ENCODE peak calls at places on chromosomes 4 and X, in eight cellular contexts. T, G, X, U, E, A, K and Q are unnamed samples.

GRCh38 chrX:30065226-30065625 is 150.1 kb upstream of the MAGEB2 start:
- DNase-seq in T (no peak), G (no peak), X (peak; percentile 59), U (no peak), E (peak; percentile 23), A (no peak), K (no peak), Q (no peak)

GRCh38 chr4:7210818-7211217 is 18.5 kb downstream of the SORCS2 start:
- DNase-seq in T (no peak), G (no peak), X (peak; percentile 91), U (no peak), E (no peak), A (peak; percentile 46), K (no peak), Q (peak; percentile 68)

GRCh38 chr4:164779811-164780216 is 25.9 kb downstream of the SMIM31 start:
- DNase-seq in T (peak; percentile 17), G (no peak), X (peak; percentile 54), U (no peak), E (peak; percentile 46), A (no peak), K (no peak), Q (peak; percentile 64)

GRCh38 chr4:25865586-25865985 is 2.8 kb upstream of the SEL1L3 start:
- DNase-seq in T (peak; percentile 55), G (no peak), X (no peak), U (no peak), E (no peak), A (no peak), K (no peak), Q (peak; percentile 96)

GRCh38 chr4:102344520-102344954 is 745 bp downstream of the SLC39A8 start:
- DNase-seq in T (peak; percentile 71), G (no peak), X (peak; percentile 57), U (peak; percentile 51), E (no peak), A (peak; percentile 96), K (peak; percentile 89), Q (no peak)

GRCh38 chrX:10381218-10381617 is 224.4 kb downstream of the CLCN4 start:
- DNase-seq in T (no peak), G (no peak), X (no peak), U (no peak), E (no peak), A (no peak), K (no peak), Q (no peak)

GRCh38 chr4:26993541-26993940 is 132.9 kb downstream of the STIM2 start:
- DNase-seq in T (no peak), G (no peak), X (no peak), U (no peak), E (no peak), A (no peak), K (no peak), Q (no peak)

GRCh38 chr4:25096553-25097443 is 63.5 kb downstream of the SEPSECS start:
- DNase-seq in T (no peak), G (peak; percentile 49), X (no peak), U (no peak), E (no peak), A (no peak), K (no peak), Q (no peak)

GRCh38 chrX:17859609-17860178 is 1.4 kb downstream of the RAI2 start:
- DNase-seq in T (no peak), G (no peak), X (no peak), U (no peak), E (no peak), A (no peak), K (no peak), Q (no peak)

GRCh38 chr4:12924253-12924652 is 559.9 kb downstream of the RAB28 start:
- DNase-seq in T (no peak), G (no peak), X (no peak), U (no peak), E (no peak), A (no peak), K (no peak), Q (no peak)

GRCh38 chr4:1608196-1608820 is 75.8 kb downstream of the FAM53A start:
- DNase-seq in T (no peak), G (no peak), X (no peak), U (no peak), E (no peak), A (peak; percentile 65), K (peak; percentile 44), Q (no peak)

GRCh38 chrX:47804315-47804714 is 32.4 kb upstream of the ZNF81 start:
- DNase-seq in T (no peak), G (no peak), X (no peak), U (no peak), E (no peak), A (no peak), K (no peak), Q (no peak)

GRCh38 chrX:136616987-136617685 is 30.8 kb upstream of the CD40LG start:
- DNase-seq in T (peak; percentile 17), G (no peak), X (no peak), U (no peak), E (no peak), A (no peak), K (no peak), Q (no peak)

GRCh38 chr4:53189011-53189410 is 176.8 kb downstream of the SCFD2 start:
- DNase-seq in T (no peak), G (no peak), X (peak; percentile 79), U (no peak), E (no peak), A (no peak), K (no peak), Q (no peak)

GRCh38 chr4:24471623-24472510 is 112.5 kb downstream of the DHX15 start:
- DNase-seq in T (peak; percentile 24), G (no peak), X (peak; percentile 19), U (no peak), E (no peak), A (peak; percentile 61), K (no peak), Q (no peak)

GRCh38 chrX:123308663-123309062 is 124.6 kb downstream of the GRIA3 start:
- DNase-seq in T (no peak), G (no peak), X (no peak), U (no peak), E (peak; percentile 15), A (no peak), K (no peak), Q (no peak)

GRCh38 chrX:153861733-153862300 is 24.2 kb downstream of the L1CAM start:
- DNase-seq in T (no peak), G (no peak), X (no peak), U (no peak), E (no peak), A (no peak), K (no peak), Q (no peak)

GRCh38 chrX:83845397-83845796 is 15.5 kb upstream of the CYLC1 start:
- DNase-seq in T (peak; percentile 1), G (no peak), X (peak; percentile 31), U (no peak), E (no peak), A (no peak), K (no peak), Q (peak; percentile 58)

GRCh38 chr4:150366487-150366999 is 215.4 kb upstream of the MAB21L2 start:
- DNase-seq in T (no peak), G (no peak), X (no peak), U (no peak), E (no peak), A (no peak), K (no peak), Q (no peak)

GRCh38 chrX:1507511-1508463 is 29.2 kb downstream of the P2RY8 start:
- DNase-seq in T (no peak), G (peak; percentile 88), X (no peak), U (no peak), E (no peak), A (peak; percentile 81), K (peak; percentile 41), Q (no peak)

GRCh38 chrX:53261573-53261972 is 19.8 kb downstream of the IQSEC2 start:
- DNase-seq in T (no peak), G (no peak), X (no peak), U (no peak), E (no peak), A (no peak), K (no peak), Q (no peak)

GRCh38 chr4:4847011-4847410 is 12.5 kb upstream of the MSX1 start:
- DNase-seq in T (no peak), G (peak; percentile 81), X (no peak), U (no peak), E (no peak), A (no peak), K (no peak), Q (no peak)

GRCh38 chr4:151676301-151676700 is 84.5 kb downstream of the GATB start:
- DNase-seq in T (no peak), G (no peak), X (peak; percentile 88), U (no peak), E (peak; percentile 67), A (no peak), K (no peak), Q (peak; percentile 77)

GRCh38 chrX:53479295-53479694 is 45.1 kb upstream of the HSD17B10 start:
- DNase-seq in T (no peak), G (no peak), X (peak; percentile 50), U (no peak), E (no peak), A (no peak), K (no peak), Q (no peak)